ENCODE peak calls at places on chromosomes 12 and 14, in seven cellular contexts. One of them, this sample, is unnamed.

GRCh38 chr14:81269100-81269978 is 48.6 kb upstream of the GTF2A1 start:
- DNase-seq in A549: peak; percentile 68
- DNase-seq in CD8-positive, alpha-beta memory T cell: no peak
- DNase-seq in upper lobe of left lung: no peak
- DNase-seq in A673: peak; percentile 69
- DNase-seq in NT2/D1: peak; percentile 16
- DNase-seq in thyroid gland: no peak
- DNase-seq in this sample: peak; percentile 68

GRCh38 chr12:104248444-104248843 is 32.9 kb downstream of the TXNRD1 start:
- DNase-seq in A549: no peak
- DNase-seq in CD8-positive, alpha-beta memory T cell: no peak
- DNase-seq in upper lobe of left lung: no peak
- DNase-seq in A673: no peak
- DNase-seq in NT2/D1: peak; percentile 67
- DNase-seq in thyroid gland: no peak
- DNase-seq in this sample: no peak

GRCh38 chr12:57126561-57126960 is 1.7 kb upstream of the LRP1 start:
- DNase-seq in A549: no peak
- DNase-seq in CD8-positive, alpha-beta memory T cell: no peak
- DNase-seq in upper lobe of left lung: no peak
- DNase-seq in A673: no peak
- DNase-seq in NT2/D1: no peak
- DNase-seq in thyroid gland: no peak
- DNase-seq in this sample: no peak

GRCh38 chr14:70709726-70710382 is 68.1 kb downstream of the TTC9 start:
- DNase-seq in A549: no peak
- DNase-seq in CD8-positive, alpha-beta memory T cell: no peak
- DNase-seq in upper lobe of left lung: no peak
- DNase-seq in A673: no peak
- DNase-seq in NT2/D1: no peak
- DNase-seq in thyroid gland: peak; percentile 53
- DNase-seq in this sample: no peak

GRCh38 chr14:32559048-32559447 is 229.9 kb downstream of the AKAP6 start:
- DNase-seq in A549: no peak
- DNase-seq in CD8-positive, alpha-beta memory T cell: no peak
- DNase-seq in upper lobe of left lung: no peak
- DNase-seq in A673: no peak
- DNase-seq in NT2/D1: no peak
- DNase-seq in thyroid gland: no peak
- DNase-seq in this sample: no peak

GRCh38 chr12:89909753-89910152 is 201.1 kb upstream of the ATP2B1 start:
- DNase-seq in A549: no peak
- DNase-seq in CD8-positive, alpha-beta memory T cell: no peak
- DNase-seq in upper lobe of left lung: no peak
- DNase-seq in A673: no peak
- DNase-seq in NT2/D1: no peak
- DNase-seq in thyroid gland: no peak
- DNase-seq in this sample: no peak

GRCh38 chr12:124742111-124742510 is 121.6 kb downstream of the SCARB1 start:
- DNase-seq in A549: no peak
- DNase-seq in CD8-positive, alpha-beta memory T cell: no peak
- DNase-seq in upper lobe of left lung: peak; percentile 66
- DNase-seq in A673: no peak
- DNase-seq in NT2/D1: no peak
- DNase-seq in thyroid gland: no peak
- DNase-seq in this sample: no peak

GRCh38 chr12:98296462-98297079 is 218.8 kb upstream of the TMPO start:
- DNase-seq in A549: no peak
- DNase-seq in CD8-positive, alpha-beta memory T cell: no peak
- DNase-seq in upper lobe of left lung: no peak
- DNase-seq in A673: peak; percentile 6
- DNase-seq in NT2/D1: no peak
- DNase-seq in thyroid gland: no peak
- DNase-seq in this sample: peak; percentile 60

GRCh38 chr12:57579011-57579410 is 12.0 kb upstream of the PIP4K2C start:
- DNase-seq in A549: no peak
- DNase-seq in CD8-positive, alpha-beta memory T cell: no peak
- DNase-seq in upper lobe of left lung: no peak
- DNase-seq in A673: no peak
- DNase-seq in NT2/D1: no peak
- DNase-seq in thyroid gland: no peak
- DNase-seq in this sample: no peak

GRCh38 chr12:93198086-93198485 is 179.6 kb upstream of the NUDT4 start:
- DNase-seq in A549: peak; percentile 83
- DNase-seq in CD8-positive, alpha-beta memory T cell: no peak
- DNase-seq in upper lobe of left lung: no peak
- DNase-seq in A673: no peak
- DNase-seq in NT2/D1: no peak
- DNase-seq in thyroid gland: no peak
- DNase-seq in this sample: no peak

GRCh38 chr14:33529773-33530172 is 421.1 kb downstream of the EGLN3 start:
- DNase-seq in A549: no peak
- DNase-seq in CD8-positive, alpha-beta memory T cell: no peak
- DNase-seq in upper lobe of left lung: no peak
- DNase-seq in A673: no peak
- DNase-seq in NT2/D1: no peak
- DNase-seq in thyroid gland: no peak
- DNase-seq in this sample: no peak

GRCh38 chr14:36996857-36997590 is 175.4 kb downstream of the SLC25A21 start:
- DNase-seq in A549: no peak
- DNase-seq in CD8-positive, alpha-beta memory T cell: no peak
- DNase-seq in upper lobe of left lung: no peak
- DNase-seq in A673: no peak
- DNase-seq in NT2/D1: no peak
- DNase-seq in thyroid gland: no peak
- DNase-seq in this sample: no peak

GRCh38 chr14:21991130-21991529 is 317.5 kb upstream of the OR4E1 start:
- DNase-seq in A549: no peak
- DNase-seq in CD8-positive, alpha-beta memory T cell: no peak
- DNase-seq in upper lobe of left lung: no peak
- DNase-seq in A673: no peak
- DNase-seq in NT2/D1: no peak
- DNase-seq in thyroid gland: no peak
- DNase-seq in this sample: no peak

GRCh38 chr12:6085841-6086240 is 38.6 kb downstream of the VWF start:
- DNase-seq in A549: no peak
- DNase-seq in CD8-positive, alpha-beta memory T cell: no peak
- DNase-seq in upper lobe of left lung: no peak
- DNase-seq in A673: no peak
- DNase-seq in NT2/D1: no peak
- DNase-seq in thyroid gland: no peak
- DNase-seq in this sample: no peak

GRCh38 chr12:52630104-52630500 is 11.7 kb upstream of the KRT73 start:
- DNase-seq in A549: no peak
- DNase-seq in CD8-positive, alpha-beta memory T cell: no peak
- DNase-seq in upper lobe of left lung: no peak
- DNase-seq in A673: no peak
- DNase-seq in NT2/D1: no peak
- DNase-seq in thyroid gland: no peak
- DNase-seq in this sample: no peak

GRCh38 chr12:115440438-115440837 is 756.5 kb upstream of the TBX3 start:
- DNase-seq in A549: peak; percentile 56
- DNase-seq in CD8-positive, alpha-beta memory T cell: no peak
- DNase-seq in upper lobe of left lung: no peak
- DNase-seq in A673: no peak
- DNase-seq in NT2/D1: no peak
- DNase-seq in thyroid gland: no peak
- DNase-seq in this sample: peak; percentile 61

GRCh38 chr12:6200266-6201198 is at the start of gene CD9:
- DNase-seq in A549: peak; percentile 78
- DNase-seq in CD8-positive, alpha-beta memory T cell: peak; percentile 53
- DNase-seq in upper lobe of left lung: peak; percentile 95
- DNase-seq in A673: peak; percentile 42
- DNase-seq in NT2/D1: no peak
- DNase-seq in thyroid gland: peak; percentile 84
- DNase-seq in this sample: no peak

GRCh38 chr12:108320503-108321293 is 18.4 kb downstream of the CMKLR1 start:
- DNase-seq in A549: no peak
- DNase-seq in CD8-positive, alpha-beta memory T cell: peak; percentile 13
- DNase-seq in upper lobe of left lung: no peak
- DNase-seq in A673: no peak
- DNase-seq in NT2/D1: peak; percentile 22
- DNase-seq in thyroid gland: no peak
- DNase-seq in this sample: no peak

GRCh38 chr14:59699422-59699821 is 122.8 kb upstream of the CCDC175 start:
- DNase-seq in A549: no peak
- DNase-seq in CD8-positive, alpha-beta memory T cell: no peak
- DNase-seq in upper lobe of left lung: no peak
- DNase-seq in A673: no peak
- DNase-seq in NT2/D1: no peak
- DNase-seq in thyroid gland: no peak
- DNase-seq in this sample: no peak

GRCh38 chr12:25970082-25970481 is 11.6 kb downstream of the RASSF8 start:
- DNase-seq in A549: no peak
- DNase-seq in CD8-positive, alpha-beta memory T cell: no peak
- DNase-seq in upper lobe of left lung: no peak
- DNase-seq in A673: no peak
- DNase-seq in NT2/D1: no peak
- DNase-seq in thyroid gland: no peak
- DNase-seq in this sample: no peak

GRCh38 chr12:25975179-25975578 is 16.7 kb downstream of the RASSF8 start:
- DNase-seq in A549: no peak
- DNase-seq in CD8-positive, alpha-beta memory T cell: no peak
- DNase-seq in upper lobe of left lung: no peak
- DNase-seq in A673: no peak
- DNase-seq in NT2/D1: no peak
- DNase-seq in thyroid gland: no peak
- DNase-seq in this sample: no peak

GRCh38 chr12:25970916-25971674 is 12.6 kb downstream of the RASSF8 start:
- DNase-seq in A549: no peak
- DNase-seq in CD8-positive, alpha-beta memory T cell: no peak
- DNase-seq in upper lobe of left lung: no peak
- DNase-seq in A673: no peak
- DNase-seq in NT2/D1: no peak
- DNase-seq in thyroid gland: no peak
- DNase-seq in this sample: peak; percentile 30

GRCh38 chr12:25972783-25973182 is 14.3 kb downstream of the RASSF8 start:
- DNase-seq in A549: no peak
- DNase-seq in CD8-positive, alpha-beta memory T cell: no peak
- DNase-seq in upper lobe of left lung: no peak
- DNase-seq in A673: no peak
- DNase-seq in NT2/D1: no peak
- DNase-seq in thyroid gland: no peak
- DNase-seq in this sample: peak; percentile 74

GRCh38 chr12:25971675-25972035 is 13.2 kb downstream of the RASSF8 start:
- DNase-seq in A549: no peak
- DNase-seq in CD8-positive, alpha-beta memory T cell: no peak
- DNase-seq in upper lobe of left lung: no peak
- DNase-seq in A673: no peak
- DNase-seq in NT2/D1: no peak
- DNase-seq in thyroid gland: peak; percentile 8
- DNase-seq in this sample: no peak
- H3K4me1 ChIP-seq in A549: no peaks in the 10 kb centered on the region
- H3K4me1 ChIP-seq in CD8-positive, alpha-beta memory T cell: no peaks in the 10 kb centered on the region
- H3K4me1 ChIP-seq in upper lobe of left lung: peaks cover 42% of the 10 kb centered on the region
- H3K4me1 ChIP-seq in A673: no peaks in the 10 kb centered on the region
- H3K4me1 ChIP-seq in NT2/D1: peaks cover 3% of the 10 kb centered on the region
- H3K4me1 ChIP-seq in thyroid gland: peaks cover 9% of the 10 kb centered on the region
- H3K4me1 ChIP-seq in this sample: peaks cover 20% of the 10 kb centered on the region

DNA sequence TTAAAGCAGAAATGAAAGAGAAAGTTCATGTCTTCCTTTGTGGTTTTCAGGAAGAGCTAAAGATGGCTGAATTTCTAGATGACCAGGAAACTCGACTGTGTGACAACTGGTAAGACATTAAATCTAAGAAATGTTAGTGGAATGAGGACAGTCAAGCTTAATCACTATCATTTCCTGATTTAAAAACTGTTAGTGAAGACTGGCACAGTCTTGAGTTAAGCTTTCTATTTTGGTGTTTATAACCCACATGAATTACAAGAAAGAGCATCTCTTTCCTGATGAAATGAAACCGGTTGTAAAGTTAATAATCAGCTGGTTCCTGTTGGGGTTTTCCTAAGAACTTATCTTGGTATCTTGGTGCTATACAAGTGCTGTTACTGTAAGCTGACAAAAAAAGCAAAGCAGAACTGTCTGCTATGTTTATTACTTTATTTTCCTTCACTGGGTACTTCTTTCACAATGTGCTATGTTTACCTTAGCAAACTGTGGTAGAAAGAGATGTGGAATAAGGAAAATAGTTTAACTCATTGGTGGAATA is 5.2 kb downstream of the TRAFD1 start:
- DNase-seq in A549: no peak
- DNase-seq in CD8-positive, alpha-beta memory T cell: no peak
- DNase-seq in upper lobe of left lung: no peak
- DNase-seq in A673: peak; percentile 81
- DNase-seq in NT2/D1: no peak
- DNase-seq in thyroid gland: no peak
- DNase-seq in this sample: peak; percentile 29
- H3K4me3 ChIP-seq in A549: peak overlapping the region; percentile 1
- H3K4me3 ChIP-seq in CD8-positive, alpha-beta memory T cell: peak overlapping the region; percentile 35
- H3K4me3 ChIP-seq in upper lobe of left lung: peak overlapping the region; percentile 32
- H3K4me3 ChIP-seq in A673: peak overlapping the region; percentile 23
- H3K4me3 ChIP-seq in NT2/D1: no peak overlapping the region
- H3K4me3 ChIP-seq in thyroid gland: no peak overlapping the region
- H3K4me3 ChIP-seq in this sample: no peak overlapping the region

GRCh38 chr12:133107121-133107520 is 23.0 kb downstream of the ZNF891 start:
- DNase-seq in A549: no peak
- DNase-seq in CD8-positive, alpha-beta memory T cell: no peak
- DNase-seq in upper lobe of left lung: no peak
- DNase-seq in A673: no peak
- DNase-seq in NT2/D1: no peak
- DNase-seq in thyroid gland: no peak
- DNase-seq in this sample: no peak

GRCh38 chr12:133108150-133108549 is 21.9 kb downstream of the ZNF891 start:
- DNase-seq in A549: no peak
- DNase-seq in CD8-positive, alpha-beta memory T cell: no peak
- DNase-seq in upper lobe of left lung: no peak
- DNase-seq in A673: no peak
- DNase-seq in NT2/D1: no peak
- DNase-seq in thyroid gland: no peak
- DNase-seq in this sample: no peak

GRCh38 chr12:133105620-133106019 is 24.5 kb downstream of the ZNF891 start:
- DNase-seq in A549: peak; percentile 34
- DNase-seq in CD8-positive, alpha-beta memory T cell: no peak
- DNase-seq in upper lobe of left lung: no peak
- DNase-seq in A673: no peak
- DNase-seq in NT2/D1: no peak
- DNase-seq in thyroid gland: no peak
- DNase-seq in this sample: peak; percentile 11

DNA sequence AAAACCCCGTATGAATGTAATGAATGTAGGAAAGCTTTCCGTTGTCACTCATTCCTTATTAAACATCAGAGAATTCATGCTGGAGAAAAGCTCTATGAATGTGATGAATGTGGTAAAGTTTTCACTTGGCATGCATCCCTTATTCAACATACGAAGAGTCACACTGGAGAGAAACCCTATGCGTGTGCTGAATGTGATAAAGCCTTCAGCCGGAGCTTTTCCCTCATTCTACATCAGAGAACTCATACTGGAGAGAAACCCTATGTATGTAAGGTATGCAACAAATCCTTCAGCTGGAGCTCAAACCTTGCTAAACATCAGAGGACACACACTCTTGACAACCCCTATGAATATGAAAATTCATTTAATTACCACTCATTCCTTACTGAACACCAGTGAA is 23.8 kb downstream of the ZNF891 start:
- DNase-seq in A549: peak; percentile 47
- DNase-seq in CD8-positive, alpha-beta memory T cell: no peak
- DNase-seq in upper lobe of left lung: no peak
- DNase-seq in A673: no peak
- DNase-seq in NT2/D1: no peak
- DNase-seq in thyroid gland: no peak
- DNase-seq in this sample: peak; percentile 9
- H3K9me3 ChIP-seq in A549: peaks cover 96% of the 10 kb centered on the region
- H3K9me3 ChIP-seq in CD8-positive, alpha-beta memory T cell: peaks cover 92% of the 10 kb centered on the region
- H3K9me3 ChIP-seq in upper lobe of left lung: peaks cover 100% of the 10 kb centered on the region
- H3K9me3 ChIP-seq in A673: peaks cover 96% of the 10 kb centered on the region
- H3K9me3 ChIP-seq in NT2/D1: peaks cover 100% of the 10 kb centered on the region
- H3K9me3 ChIP-seq in thyroid gland: peaks cover 20% of the 10 kb centered on the region
- H3K9me3 ChIP-seq in this sample: peaks cover 41% of the 10 kb centered on the region

GRCh38 chr12:91805031-91805430 is 340.6 kb downstream of the BTG1 start:
- DNase-seq in A549: no peak
- DNase-seq in CD8-positive, alpha-beta memory T cell: no peak
- DNase-seq in upper lobe of left lung: no peak
- DNase-seq in A673: no peak
- DNase-seq in NT2/D1: no peak
- DNase-seq in thyroid gland: no peak
- DNase-seq in this sample: no peak
- H3K4me1 ChIP-seq in A549: no peaks in the 10 kb centered on the region
- H3K4me1 ChIP-seq in CD8-positive, alpha-beta memory T cell: no peaks in the 10 kb centered on the region
- H3K4me1 ChIP-seq in upper lobe of left lung: no peaks in the 10 kb centered on the region
- H3K4me1 ChIP-seq in A673: no peaks in the 10 kb centered on the region
- H3K4me1 ChIP-seq in NT2/D1: no peaks in the 10 kb centered on the region
- H3K4me1 ChIP-seq in thyroid gland: no peaks in the 10 kb centered on the region
- H3K4me1 ChIP-seq in this sample: peaks cover 6% of the 10 kb centered on the region

This sample was measured in cardiac muscle cell.